ENCODE peak calls at places on chromosomes 6 and 20, in seven cellular contexts. One of them, this sample, is unnamed.

GRCh38 chr6:40899684-40900155 is 139.3 kb downstream of the UNC5CL start:
- DNase-seq in psoas muscle: no peak
- DNase-seq in nephron progenitor cell: no peak
- DNase-seq in GM06990: no peak
- DNase-seq in osteocyte: no peak
- DNase-seq in left ventricle myocardium inferior: no peak
- DNase-seq in right atrium auricular region: no peak
- DNase-seq in this sample: no peak

GRCh38 chr6:122678841-122679240 is 68.6 kb downstream of the PKIB start:
- DNase-seq in nephron progenitor cell: no peak
- DNase-seq in GM06990: no peak
- DNase-seq in right atrium auricular region: no peak
- DNase-seq in psoas muscle: no peak
- DNase-seq in left ventricle myocardium inferior: no peak
- DNase-seq in osteocyte: no peak
- DNase-seq in this sample: no peak

GRCh38 chr6:41712651-41713103 is 22.7 kb downstream of the TFEB start:
- DNase-seq in GM06990: no peak
- DNase-seq in psoas muscle: peak
- DNase-seq in nephron progenitor cell: no peak
- DNase-seq in right atrium auricular region: no peak
- DNase-seq in left ventricle myocardium inferior: peak
- DNase-seq in osteocyte: no peak
- DNase-seq in this sample: no peak

GRCh38 chr6:139925894-139926641 is 551.6 kb upstream of the CITED2 start:
- DNase-seq in psoas muscle: no peak
- DNase-seq in osteocyte: peak
- DNase-seq in right atrium auricular region: no peak
- DNase-seq in nephron progenitor cell: peak
- DNase-seq in left ventricle myocardium inferior: no peak
- DNase-seq in GM06990: no peak
- DNase-seq in this sample: peak

GRCh38 chr6:42890311-42891198 is 11.1 kb downstream of the RPL7L1 start:
- DNase-seq in GM06990: peak
- DNase-seq in osteocyte: peak
- DNase-seq in nephron progenitor cell: peak
- DNase-seq in psoas muscle: peak
- DNase-seq in left ventricle myocardium inferior: peak
- DNase-seq in right atrium auricular region: peak
- DNase-seq in this sample: peak

GRCh38 chr20:33685328-33686007 is 717 bp downstream of the E2F1 start:
- DNase-seq in left ventricle myocardium inferior: no peak
- DNase-seq in GM06990: peak
- DNase-seq in osteocyte: no peak
- DNase-seq in nephron progenitor cell: no peak
- DNase-seq in right atrium auricular region: no peak
- DNase-seq in psoas muscle: no peak
- DNase-seq in this sample: peak

GRCh38 chr6:107330190-107330589 is 129.2 kb downstream of the PDSS2 start:
- DNase-seq in right atrium auricular region: no peak
- DNase-seq in left ventricle myocardium inferior: no peak
- DNase-seq in nephron progenitor cell: no peak
- DNase-seq in osteocyte: no peak
- DNase-seq in psoas muscle: no peak
- DNase-seq in GM06990: peak
- DNase-seq in this sample: no peak

GRCh38 chr6:20203561-20204528 is 8.4 kb downstream of the MBOAT1 start:
- DNase-seq in psoas muscle: no peak
- DNase-seq in right atrium auricular region: no peak
- DNase-seq in osteocyte: no peak
- DNase-seq in left ventricle myocardium inferior: no peak
- DNase-seq in nephron progenitor cell: no peak
- DNase-seq in GM06990: no peak
- DNase-seq in this sample: no peak

GRCh38 chr6:15793826-15794225 is 131.0 kb upstream of the DTNBP1 start:
- DNase-seq in osteocyte: no peak
- DNase-seq in left ventricle myocardium inferior: no peak
- DNase-seq in psoas muscle: no peak
- DNase-seq in nephron progenitor cell: no peak
- DNase-seq in right atrium auricular region: no peak
- DNase-seq in GM06990: no peak
- DNase-seq in this sample: no peak

GRCh38 chr6:42724825-42725224 is 2.4 kb upstream of the PRPH2 start:
- DNase-seq in GM06990: no peak
- DNase-seq in osteocyte: no peak
- DNase-seq in right atrium auricular region: no peak
- DNase-seq in nephron progenitor cell: no peak
- DNase-seq in psoas muscle: no peak
- DNase-seq in left ventricle myocardium inferior: no peak
- DNase-seq in this sample: no peak

GRCh38 chr6:2688416-2689064 is 62.2 kb downstream of the MYLK4 start:
- DNase-seq in GM06990: no peak
- DNase-seq in psoas muscle: no peak
- DNase-seq in nephron progenitor cell: no peak
- DNase-seq in osteocyte: peak
- DNase-seq in right atrium auricular region: no peak
- DNase-seq in left ventricle myocardium inferior: no peak
- DNase-seq in this sample: no peak

GRCh38 chr20:45111799-45112471 is 3.0 kb downstream of the WFDC5 start:
- DNase-seq in right atrium auricular region: no peak
- DNase-seq in nephron progenitor cell: peak
- DNase-seq in psoas muscle: no peak
- DNase-seq in left ventricle myocardium inferior: no peak
- DNase-seq in GM06990: no peak
- DNase-seq in osteocyte: no peak
- DNase-seq in this sample: no peak

DNA sequence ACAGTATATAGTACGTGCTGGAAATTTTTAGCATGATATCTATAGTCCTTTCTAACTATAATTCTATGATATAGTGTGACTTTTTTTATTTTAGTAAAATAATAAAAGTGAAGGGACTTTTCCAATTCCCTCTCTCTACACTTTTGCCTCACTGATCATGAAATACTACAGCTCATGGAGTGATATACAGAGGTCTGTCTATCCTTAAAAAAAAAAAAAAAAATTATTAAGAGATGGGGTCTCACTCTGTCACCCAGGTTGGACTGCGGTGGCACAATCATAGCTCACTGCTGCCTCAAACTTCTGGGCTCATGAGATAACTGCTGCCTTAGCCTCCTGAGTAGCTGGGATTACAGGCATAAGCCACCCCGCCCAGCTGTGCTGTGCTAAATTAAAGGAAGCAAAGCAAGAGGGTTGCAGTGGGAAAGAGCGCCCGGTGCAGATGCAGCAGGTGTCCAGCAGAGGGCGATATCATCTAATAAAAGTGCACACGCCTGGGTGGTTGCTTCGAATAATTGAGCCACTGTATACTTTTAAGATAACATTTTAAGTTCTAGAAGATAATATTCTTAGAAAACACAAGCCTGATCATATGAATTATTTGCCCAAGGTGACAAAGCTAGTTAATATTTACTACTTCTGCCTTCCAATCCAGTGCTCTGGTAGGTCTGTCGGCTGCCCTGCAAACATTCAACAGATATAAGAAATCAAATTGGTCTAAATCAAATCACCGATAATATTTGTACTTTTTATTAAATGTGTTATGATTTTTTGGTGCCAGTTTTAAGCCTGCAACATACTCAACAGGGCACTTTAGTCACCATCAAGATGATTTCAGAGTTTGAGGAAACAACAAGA is 94.9 kb upstream of the NT5E start:
- DNase-seq in right atrium auricular region: peak
- DNase-seq in left ventricle myocardium inferior: peak
- DNase-seq in nephron progenitor cell: peak
- DNase-seq in GM06990: peak
- DNase-seq in osteocyte: peak
- DNase-seq in psoas muscle: peak
- DNase-seq in this sample: peak
- TF ChIP-seq CTCF in right atrium auricular region: peak
- TF ChIP-seq CTCF in left ventricle myocardium inferior: peak
- TF ChIP-seq CTCF in nephron progenitor cell: peak
- TF ChIP-seq CTCF in GM06990: peak
- TF ChIP-seq CTCF in osteocyte: peak
- TF ChIP-seq CTCF in psoas muscle: peak
- TF ChIP-seq CTCF in this sample: peak

DNA sequence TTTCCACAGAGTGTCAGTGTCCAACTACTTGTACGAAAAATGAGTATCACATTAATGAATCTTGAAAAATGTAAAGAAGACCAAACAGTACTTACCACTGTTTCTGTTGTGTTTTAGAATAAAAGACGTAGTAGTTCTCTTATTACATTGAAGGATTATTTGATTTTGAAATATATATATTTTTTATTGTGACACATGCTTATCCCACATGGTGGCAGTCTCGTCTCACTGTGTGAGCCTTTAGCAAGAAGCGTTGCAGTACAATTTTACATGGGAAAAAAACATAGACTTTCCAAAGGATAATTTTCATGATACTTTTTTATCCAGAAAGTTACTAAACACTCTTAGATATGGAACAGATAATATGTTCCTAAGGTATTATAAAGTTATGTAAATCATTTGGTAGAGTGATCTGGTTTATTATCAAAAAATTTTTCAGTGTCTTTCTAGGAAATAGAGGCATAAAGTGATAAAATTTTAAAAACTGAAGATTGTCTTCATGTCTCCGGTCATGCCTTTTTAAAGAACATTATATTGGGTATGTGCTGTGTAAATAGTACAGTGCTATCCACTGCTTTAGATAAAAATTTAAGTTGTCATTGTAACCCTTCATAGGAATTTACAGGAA is 117.5 kb upstream of the SAMD5 start:
- DNase-seq in osteocyte: no peak
- DNase-seq in left ventricle myocardium inferior: no peak
- DNase-seq in right atrium auricular region: no peak
- DNase-seq in psoas muscle: no peak
- DNase-seq in GM06990: no peak
- DNase-seq in nephron progenitor cell: peak
- DNase-seq in this sample: peak
- TF ChIP-seq CTCF in osteocyte: peak
- TF ChIP-seq CTCF in left ventricle myocardium inferior: peak
- TF ChIP-seq CTCF in right atrium auricular region: no peak
- TF ChIP-seq CTCF in psoas muscle: peak
- TF ChIP-seq CTCF in GM06990: no peak
- TF ChIP-seq CTCF in nephron progenitor cell: peak
- TF ChIP-seq CTCF in this sample: peak

GRCh38 chr20:62389601-62390087 is 2.7 kb downstream of the RPS21 start:
- DNase-seq in left ventricle myocardium inferior: no peak
- DNase-seq in psoas muscle: no peak
- DNase-seq in GM06990: no peak
- DNase-seq in right atrium auricular region: no peak
- DNase-seq in osteocyte: no peak
- DNase-seq in nephron progenitor cell: no peak
- DNase-seq in this sample: no peak

GRCh38 chr20:62387219-62387913 is 463 bp downstream of the RPS21 start:
- DNase-seq in GM06990: no peak
- DNase-seq in psoas muscle: no peak
- DNase-seq in right atrium auricular region: no peak
- DNase-seq in nephron progenitor cell: no peak
- DNase-seq in osteocyte: no peak
- DNase-seq in left ventricle myocardium inferior: no peak
- DNase-seq in this sample: no peak

GRCh38 chr20:62390306-62391164 is 3.6 kb downstream of the RPS21 start:
- DNase-seq in left ventricle myocardium inferior: no peak
- DNase-seq in nephron progenitor cell: no peak
- DNase-seq in psoas muscle: no peak
- DNase-seq in osteocyte: no peak
- DNase-seq in right atrium auricular region: no peak
- DNase-seq in GM06990: no peak
- DNase-seq in this sample: no peak

GRCh38 chr20:62387993-62388635 is 1.2 kb downstream of the RPS21 start:
- DNase-seq in GM06990: no peak
- DNase-seq in psoas muscle: no peak
- DNase-seq in osteocyte: no peak
- DNase-seq in nephron progenitor cell: no peak
- DNase-seq in left ventricle myocardium inferior: no peak
- DNase-seq in right atrium auricular region: no peak
- DNase-seq in this sample: no peak

GRCh38 chr20:62388839-62389600 is 2.1 kb downstream of the RPS21 start:
- DNase-seq in left ventricle myocardium inferior: no peak
- DNase-seq in GM06990: no peak
- DNase-seq in nephron progenitor cell: no peak
- DNase-seq in osteocyte: no peak
- DNase-seq in psoas muscle: no peak
- DNase-seq in right atrium auricular region: no peak
- DNase-seq in this sample: no peak
- TF ChIP-seq CTCF in left ventricle myocardium inferior: no peak
- TF ChIP-seq CTCF in GM06990: no peak
- TF ChIP-seq CTCF in nephron progenitor cell: no peak
- TF ChIP-seq CTCF in osteocyte: no peak
- TF ChIP-seq CTCF in psoas muscle: no peak
- TF ChIP-seq CTCF in right atrium auricular region: no peak
- TF ChIP-seq CTCF in this sample: no peak

DNA sequence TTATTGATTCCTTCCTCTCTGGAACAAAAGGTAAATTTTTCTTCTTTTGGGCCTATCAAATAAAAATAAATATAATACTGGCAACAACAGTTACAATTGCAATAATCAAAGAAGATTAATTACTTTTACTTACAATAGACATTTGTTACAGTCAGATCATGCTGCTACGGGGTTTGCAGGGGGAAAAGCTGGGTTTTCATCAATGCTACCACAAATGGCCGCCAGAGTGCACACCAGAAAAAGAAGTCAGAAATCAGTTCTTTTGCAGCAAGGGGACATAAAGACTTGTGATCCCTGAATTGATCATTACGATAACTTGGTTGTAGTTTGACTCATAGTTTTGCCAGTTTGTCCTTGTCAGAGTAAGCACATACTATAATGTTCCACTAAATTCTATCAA is 714.5 kb upstream of the EYS start:
- DNase-seq in right atrium auricular region: no peak
- DNase-seq in left ventricle myocardium inferior: no peak
- DNase-seq in psoas muscle: no peak
- DNase-seq in GM06990: no peak
- DNase-seq in nephron progenitor cell: peak
- DNase-seq in osteocyte: no peak
- DNase-seq in this sample: peak
- TF ChIP-seq CTCF in right atrium auricular region: no peak
- TF ChIP-seq CTCF in left ventricle myocardium inferior: no peak
- TF ChIP-seq CTCF in psoas muscle: no peak
- TF ChIP-seq CTCF in GM06990: no peak
- TF ChIP-seq CTCF in nephron progenitor cell: peak
- TF ChIP-seq CTCF in osteocyte: peak
- TF ChIP-seq CTCF in this sample: peak

GRCh38 chr6:5515200-5515599 is 253.9 kb downstream of the FARS2 start:
- DNase-seq in left ventricle myocardium inferior: no peak
- DNase-seq in nephron progenitor cell: no peak
- DNase-seq in GM06990: no peak
- DNase-seq in right atrium auricular region: no peak
- DNase-seq in osteocyte: no peak
- DNase-seq in psoas muscle: no peak
- DNase-seq in this sample: no peak
- TF ChIP-seq CTCF in left ventricle myocardium inferior: no peak
- TF ChIP-seq CTCF in nephron progenitor cell: no peak
- TF ChIP-seq CTCF in GM06990: no peak
- TF ChIP-seq CTCF in right atrium auricular region: no peak
- TF ChIP-seq CTCF in osteocyte: no peak
- TF ChIP-seq CTCF in psoas muscle: no peak
- TF ChIP-seq CTCF in this sample: no peak

GRCh38 chr20:51679254-51679921 is 88.8 kb downstream of the ATP9A start:
- DNase-seq in psoas muscle: no peak
- DNase-seq in left ventricle myocardium inferior: no peak
- DNase-seq in osteocyte: no peak
- DNase-seq in right atrium auricular region: no peak
- DNase-seq in nephron progenitor cell: no peak
- DNase-seq in GM06990: no peak
- DNase-seq in this sample: peak

GRCh38 chr20:51680067-51680749 is 88.0 kb downstream of the ATP9A start:
- DNase-seq in nephron progenitor cell: no peak
- DNase-seq in osteocyte: no peak
- DNase-seq in right atrium auricular region: no peak
- DNase-seq in psoas muscle: no peak
- DNase-seq in GM06990: no peak
- DNase-seq in left ventricle myocardium inferior: no peak
- DNase-seq in this sample: no peak

GRCh38 chr20:51678041-51678697 is 90.0 kb downstream of the ATP9A start:
- DNase-seq in psoas muscle: peak
- DNase-seq in right atrium auricular region: no peak
- DNase-seq in nephron progenitor cell: peak
- DNase-seq in osteocyte: no peak
- DNase-seq in GM06990: no peak
- DNase-seq in left ventricle myocardium inferior: no peak
- DNase-seq in this sample: peak
- TF ChIP-seq CTCF in psoas muscle: no peak
- TF ChIP-seq CTCF in right atrium auricular region: no peak
- TF ChIP-seq CTCF in nephron progenitor cell: no peak
- TF ChIP-seq CTCF in osteocyte: no peak
- TF ChIP-seq CTCF in GM06990: no peak
- TF ChIP-seq CTCF in left ventricle myocardium inferior: no peak
- TF ChIP-seq CTCF in this sample: no peak

This sample was measured in glutamatergic neuron.